ENCODE peak calls at places on chromosomes 16 and 17, in ten cellular contexts. One of them, this sample, is unnamed.

GRCh38 chr16:21167929-21168602 is 9.6 kb downstream of the LDAF1 start:
- DNase-seq in upper lobe of right lung: no peak
- DNase-seq in endothelial cell of umbilical vein: no peak
- DNase-seq in endodermal cell: no peak
- DNase-seq in K562: no peak
- DNase-seq in lung: no peak
- DNase-seq in cardiac muscle cell: no peak
- DNase-seq in colonic mucosa: no peak
- DNase-seq in fibroblast of lung: no peak
- DNase-seq in heart left ventricle: no peak
- DNase-seq in this sample: no peak

GRCh38 chr16:89366561-89367537 is 123.5 kb downstream of the ANKRD11 start:
- DNase-seq in upper lobe of right lung: peak; percentile 45
- DNase-seq in endothelial cell of umbilical vein: no peak
- DNase-seq in endodermal cell: no peak
- DNase-seq in K562: no peak
- DNase-seq in lung: no peak
- DNase-seq in cardiac muscle cell: no peak
- DNase-seq in colonic mucosa: no peak
- DNase-seq in fibroblast of lung: no peak
- DNase-seq in heart left ventricle: no peak
- DNase-seq in this sample: no peak

GRCh38 chr16:28321700-28322411 is 29.5 kb downstream of the SBK1 start:
- DNase-seq in upper lobe of right lung: no peak
- DNase-seq in endothelial cell of umbilical vein: peak; percentile 15
- DNase-seq in endodermal cell: peak; percentile 91
- DNase-seq in K562: peak; percentile 58
- DNase-seq in lung: no peak
- DNase-seq in cardiac muscle cell: peak; percentile 31
- DNase-seq in colonic mucosa: peak; percentile 32
- DNase-seq in fibroblast of lung: peak; percentile 15
- DNase-seq in heart left ventricle: no peak
- DNase-seq in this sample: peak; percentile 67

GRCh38 chr17:32016231-32016630 is 9.0 kb downstream of the LRRC37B start:
- DNase-seq in upper lobe of right lung: no peak
- DNase-seq in endothelial cell of umbilical vein: no peak
- DNase-seq in endodermal cell: no peak
- DNase-seq in K562: no peak
- DNase-seq in lung: no peak
- DNase-seq in cardiac muscle cell: no peak
- DNase-seq in colonic mucosa: no peak
- DNase-seq in fibroblast of lung: no peak
- DNase-seq in heart left ventricle: no peak
- DNase-seq in this sample: no peak

GRCh38 chr16:70691223-70692129 is 5.6 kb upstream of the MTSS2 start:
- DNase-seq in upper lobe of right lung: no peak
- DNase-seq in endothelial cell of umbilical vein: peak; percentile 54
- DNase-seq in endodermal cell: no peak
- DNase-seq in K562: no peak
- DNase-seq in lung: no peak
- DNase-seq in cardiac muscle cell: peak; percentile 55
- DNase-seq in colonic mucosa: peak; percentile 58
- DNase-seq in fibroblast of lung: peak; percentile 100
- DNase-seq in heart left ventricle: peak; percentile 89
- DNase-seq in this sample: no peak

GRCh38 chr16:86048882-86049585 is 150.1 kb downstream of the IRF8 start:
- DNase-seq in upper lobe of right lung: peak; percentile 41
- DNase-seq in endothelial cell of umbilical vein: no peak
- DNase-seq in endodermal cell: peak; percentile 70
- DNase-seq in K562: peak; percentile 38
- DNase-seq in lung: no peak
- DNase-seq in cardiac muscle cell: no peak
- DNase-seq in colonic mucosa: no peak
- DNase-seq in fibroblast of lung: no peak
- DNase-seq in heart left ventricle: no peak
- DNase-seq in this sample: peak; percentile 29

GRCh38 chr16:85557083-85557975 is 55.8 kb upstream of the GSE1 start:
- DNase-seq in upper lobe of right lung: peak; percentile 80
- DNase-seq in endothelial cell of umbilical vein: no peak
- DNase-seq in endodermal cell: peak; percentile 77
- DNase-seq in K562: peak; percentile 71
- DNase-seq in lung: no peak
- DNase-seq in cardiac muscle cell: no peak
- DNase-seq in colonic mucosa: peak; percentile 79
- DNase-seq in fibroblast of lung: no peak
- DNase-seq in heart left ventricle: peak; percentile 19
- DNase-seq in this sample: no peak

GRCh38 chr17:48551206-48551597 is 6.3 kb upstream of the HOXB2 start:
- DNase-seq in upper lobe of right lung: peak; percentile 25
- DNase-seq in endothelial cell of umbilical vein: no peak
- DNase-seq in endodermal cell: no peak
- DNase-seq in K562: no peak
- DNase-seq in lung: no peak
- DNase-seq in cardiac muscle cell: no peak
- DNase-seq in colonic mucosa: no peak
- DNase-seq in fibroblast of lung: peak; percentile 60
- DNase-seq in heart left ventricle: no peak
- DNase-seq in this sample: no peak

GRCh38 chr17:79439493-79439892 is 171.4 kb downstream of the RBFOX3 start:
- DNase-seq in upper lobe of right lung: no peak
- DNase-seq in endothelial cell of umbilical vein: no peak
- DNase-seq in endodermal cell: no peak
- DNase-seq in K562: no peak
- DNase-seq in lung: no peak
- DNase-seq in cardiac muscle cell: no peak
- DNase-seq in colonic mucosa: no peak
- DNase-seq in fibroblast of lung: no peak
- DNase-seq in heart left ventricle: no peak
- DNase-seq in this sample: no peak

GRCh38 chr17:79435962-79436361 is 174.9 kb downstream of the RBFOX3 start:
- DNase-seq in upper lobe of right lung: no peak
- DNase-seq in endothelial cell of umbilical vein: no peak
- DNase-seq in endodermal cell: no peak
- DNase-seq in K562: no peak
- DNase-seq in lung: no peak
- DNase-seq in cardiac muscle cell: no peak
- DNase-seq in colonic mucosa: no peak
- DNase-seq in fibroblast of lung: no peak
- DNase-seq in heart left ventricle: no peak
- DNase-seq in this sample: no peak

GRCh38 chr17:79438936-79439335 is 171.9 kb downstream of the RBFOX3 start:
- DNase-seq in upper lobe of right lung: no peak
- DNase-seq in endothelial cell of umbilical vein: no peak
- DNase-seq in endodermal cell: no peak
- DNase-seq in K562: no peak
- DNase-seq in lung: no peak
- DNase-seq in cardiac muscle cell: no peak
- DNase-seq in colonic mucosa: no peak
- DNase-seq in fibroblast of lung: no peak
- DNase-seq in heart left ventricle: no peak
- DNase-seq in this sample: no peak

GRCh38 chr17:79437081-79437480 is 173.8 kb downstream of the RBFOX3 start:
- DNase-seq in upper lobe of right lung: no peak
- DNase-seq in endothelial cell of umbilical vein: no peak
- DNase-seq in endodermal cell: no peak
- DNase-seq in K562: no peak
- DNase-seq in lung: no peak
- DNase-seq in cardiac muscle cell: no peak
- DNase-seq in colonic mucosa: no peak
- DNase-seq in fibroblast of lung: no peak
- DNase-seq in heart left ventricle: no peak
- DNase-seq in this sample: no peak

GRCh38 chr17:79438045-79438444 is 172.8 kb downstream of the RBFOX3 start:
- DNase-seq in upper lobe of right lung: no peak
- DNase-seq in endothelial cell of umbilical vein: no peak
- DNase-seq in endodermal cell: peak; percentile 73
- DNase-seq in K562: no peak
- DNase-seq in lung: no peak
- DNase-seq in cardiac muscle cell: peak; percentile 50
- DNase-seq in colonic mucosa: no peak
- DNase-seq in fibroblast of lung: no peak
- DNase-seq in heart left ventricle: no peak
- DNase-seq in this sample: no peak
- H3K4me1 ChIP-seq in upper lobe of right lung: no peaks in the 10 kb centered on the region
- H3K4me1 ChIP-seq in endothelial cell of umbilical vein: no peaks in the 10 kb centered on the region
- H3K4me1 ChIP-seq in endodermal cell: no peaks in the 10 kb centered on the region
- H3K4me1 ChIP-seq in K562: peaks cover 3% of the 10 kb centered on the region
- H3K4me1 ChIP-seq in lung: no peaks in the 10 kb centered on the region
- H3K4me1 ChIP-seq in cardiac muscle cell: no peaks in the 10 kb centered on the region
- H3K4me1 ChIP-seq in colonic mucosa: no peaks in the 10 kb centered on the region
- H3K4me1 ChIP-seq in fibroblast of lung: no peaks in the 10 kb centered on the region
- H3K4me1 ChIP-seq in heart left ventricle: no peaks in the 10 kb centered on the region
- H3K4me1 ChIP-seq in this sample: no peaks in the 10 kb centered on the region

DNA sequence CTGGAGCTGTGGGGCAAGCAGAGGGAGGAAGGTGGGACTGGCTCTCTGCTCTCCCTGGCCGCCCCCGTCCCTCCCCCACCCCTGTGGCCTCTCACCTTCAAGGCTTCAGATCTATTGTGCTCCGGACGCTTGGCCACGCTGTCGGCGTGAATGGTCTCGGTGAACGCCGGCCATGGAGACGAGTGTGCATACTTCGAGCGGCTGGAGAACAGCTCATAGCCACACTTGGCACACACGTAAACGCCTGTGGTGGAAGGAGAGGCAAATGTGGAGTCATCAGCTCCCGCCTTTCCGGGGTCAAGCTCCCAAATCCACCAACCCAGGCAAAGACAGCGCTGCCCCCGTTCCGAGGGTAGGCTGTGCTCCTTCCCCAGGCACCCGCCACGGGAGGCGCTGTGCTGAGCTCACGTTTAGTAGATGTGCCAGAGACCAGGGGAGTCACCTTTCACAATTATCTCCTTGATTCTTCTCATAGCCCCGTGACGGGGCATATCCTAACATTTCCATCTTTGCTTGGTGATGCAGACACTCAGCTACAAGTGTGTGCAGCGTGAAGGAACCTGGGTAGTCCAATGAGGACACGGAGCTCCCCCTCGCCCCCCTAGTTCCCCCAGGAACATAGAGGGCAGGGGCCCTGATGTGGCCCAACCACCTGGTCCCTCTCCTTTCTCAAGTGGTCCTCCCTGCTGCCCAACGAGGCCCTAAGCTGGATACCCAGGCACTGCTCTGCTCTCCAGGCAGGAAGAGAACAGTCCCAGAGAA is 1.7 kb downstream of the MSRB1 start:
- DNase-seq in upper lobe of right lung: no peak
- DNase-seq in endothelial cell of umbilical vein: no peak
- DNase-seq in endodermal cell: peak; percentile 89
- DNase-seq in K562: peak; percentile 66
- DNase-seq in lung: no peak
- DNase-seq in cardiac muscle cell: no peak
- DNase-seq in colonic mucosa: peak; percentile 46
- DNase-seq in fibroblast of lung: peak; percentile 33
- DNase-seq in heart left ventricle: no peak
- DNase-seq in this sample: no peak
- H3K4me3 ChIP-seq in upper lobe of right lung: peak overlapping the region; percentile 68
- H3K4me3 ChIP-seq in endothelial cell of umbilical vein: no peak overlapping the region
- H3K4me3 ChIP-seq in endodermal cell: no peak overlapping the region
- H3K4me3 ChIP-seq in K562: peak overlapping the region; percentile 78
- H3K4me3 ChIP-seq in lung: no peak overlapping the region
- H3K4me3 ChIP-seq in cardiac muscle cell: no peak overlapping the region
- H3K4me3 ChIP-seq in colonic mucosa: no peak overlapping the region
- H3K4me3 ChIP-seq in fibroblast of lung: no peak overlapping the region
- H3K4me3 ChIP-seq in heart left ventricle: no peak overlapping the region
- H3K4me3 ChIP-seq in this sample: no peak overlapping the region

GRCh38 chr17:41992576-41992975 is 24.7 kb downstream of the DNAJC7 start:
- DNase-seq in upper lobe of right lung: no peak
- DNase-seq in endothelial cell of umbilical vein: no peak
- DNase-seq in endodermal cell: no peak
- DNase-seq in K562: no peak
- DNase-seq in lung: no peak
- DNase-seq in cardiac muscle cell: no peak
- DNase-seq in colonic mucosa: no peak
- DNase-seq in fibroblast of lung: no peak
- DNase-seq in heart left ventricle: no peak
- DNase-seq in this sample: no peak

GRCh38 chr17:41988418-41988817 is 21.8 kb downstream of the CNP start:
- DNase-seq in upper lobe of right lung: no peak
- DNase-seq in endothelial cell of umbilical vein: no peak
- DNase-seq in endodermal cell: no peak
- DNase-seq in K562: no peak
- DNase-seq in lung: no peak
- DNase-seq in cardiac muscle cell: no peak
- DNase-seq in colonic mucosa: no peak
- DNase-seq in fibroblast of lung: no peak
- DNase-seq in heart left ventricle: no peak
- DNase-seq in this sample: no peak

GRCh38 chr17:41987642-41988041 is 21.0 kb downstream of the CNP start:
- DNase-seq in upper lobe of right lung: no peak
- DNase-seq in endothelial cell of umbilical vein: no peak
- DNase-seq in endodermal cell: no peak
- DNase-seq in K562: no peak
- DNase-seq in lung: no peak
- DNase-seq in cardiac muscle cell: no peak
- DNase-seq in colonic mucosa: no peak
- DNase-seq in fibroblast of lung: no peak
- DNase-seq in heart left ventricle: no peak
- DNase-seq in this sample: no peak

GRCh38 chr17:41986634-41987033 is 20.0 kb downstream of the CNP start:
- DNase-seq in upper lobe of right lung: no peak
- DNase-seq in endothelial cell of umbilical vein: no peak
- DNase-seq in endodermal cell: no peak
- DNase-seq in K562: no peak
- DNase-seq in lung: no peak
- DNase-seq in cardiac muscle cell: no peak
- DNase-seq in colonic mucosa: no peak
- DNase-seq in fibroblast of lung: no peak
- DNase-seq in heart left ventricle: no peak
- DNase-seq in this sample: no peak

GRCh38 chr17:41989702-41990419 is 23.3 kb downstream of the CNP start:
- DNase-seq in upper lobe of right lung: no peak
- DNase-seq in endothelial cell of umbilical vein: no peak
- DNase-seq in endodermal cell: no peak
- DNase-seq in K562: no peak
- DNase-seq in lung: no peak
- DNase-seq in cardiac muscle cell: no peak
- DNase-seq in colonic mucosa: peak; percentile 56
- DNase-seq in fibroblast of lung: no peak
- DNase-seq in heart left ventricle: no peak
- DNase-seq in this sample: no peak
- H3K36me3 ChIP-seq in upper lobe of right lung: peaks cover 100% of the 10 kb centered on the region
- H3K36me3 ChIP-seq in endothelial cell of umbilical vein: peaks cover 28% of the 10 kb centered on the region
- H3K36me3 ChIP-seq in endodermal cell: peaks cover 91% of the 10 kb centered on the region
- H3K36me3 ChIP-seq in K562: peaks cover 95% of the 10 kb centered on the region
- H3K36me3 ChIP-seq in lung: peaks cover 40% of the 10 kb centered on the region
- H3K36me3 ChIP-seq in cardiac muscle cell: peaks cover 72% of the 10 kb centered on the region
- H3K36me3 ChIP-seq in colonic mucosa: peaks cover 26% of the 10 kb centered on the region
- H3K36me3 ChIP-seq in fibroblast of lung: peaks cover 9% of the 10 kb centered on the region
- H3K36me3 ChIP-seq in heart left ventricle: peaks cover 100% of the 10 kb centered on the region
- H3K36me3 ChIP-seq in this sample: peaks cover 82% of the 10 kb centered on the region

GRCh38 chr16:64085291-64085690 is 1036.6 kb downstream of the CDH11 start:
- DNase-seq in upper lobe of right lung: no peak
- DNase-seq in endothelial cell of umbilical vein: no peak
- DNase-seq in endodermal cell: no peak
- DNase-seq in K562: no peak
- DNase-seq in lung: no peak
- DNase-seq in cardiac muscle cell: no peak
- DNase-seq in colonic mucosa: no peak
- DNase-seq in fibroblast of lung: no peak
- DNase-seq in heart left ventricle: no peak
- DNase-seq in this sample: no peak

GRCh38 chr16:64090327-64090726 is 1031.5 kb downstream of the CDH11 start:
- DNase-seq in upper lobe of right lung: no peak
- DNase-seq in endothelial cell of umbilical vein: no peak
- DNase-seq in endodermal cell: no peak
- DNase-seq in K562: no peak
- DNase-seq in lung: no peak
- DNase-seq in cardiac muscle cell: no peak
- DNase-seq in colonic mucosa: no peak
- DNase-seq in fibroblast of lung: no peak
- DNase-seq in heart left ventricle: no peak
- DNase-seq in this sample: no peak

GRCh38 chr16:64092284-64092683 is 1029.6 kb downstream of the CDH11 start:
- DNase-seq in upper lobe of right lung: no peak
- DNase-seq in endothelial cell of umbilical vein: no peak
- DNase-seq in endodermal cell: no peak
- DNase-seq in K562: no peak
- DNase-seq in lung: no peak
- DNase-seq in cardiac muscle cell: no peak
- DNase-seq in colonic mucosa: no peak
- DNase-seq in fibroblast of lung: peak; percentile 34
- DNase-seq in heart left ventricle: no peak
- DNase-seq in this sample: no peak

GRCh38 chr16:64089697-64090096 is 1032.2 kb downstream of the CDH11 start:
- DNase-seq in upper lobe of right lung: no peak
- DNase-seq in endothelial cell of umbilical vein: peak; percentile 55
- DNase-seq in endodermal cell: peak; percentile 59
- DNase-seq in K562: no peak
- DNase-seq in lung: no peak
- DNase-seq in cardiac muscle cell: peak; percentile 60
- DNase-seq in colonic mucosa: no peak
- DNase-seq in fibroblast of lung: peak; percentile 36
- DNase-seq in heart left ventricle: no peak
- DNase-seq in this sample: peak; percentile 16

GRCh38 chr16:64088838-64089237 is 1033.0 kb downstream of the CDH11 start:
- DNase-seq in upper lobe of right lung: no peak
- DNase-seq in endothelial cell of umbilical vein: no peak
- DNase-seq in endodermal cell: no peak
- DNase-seq in K562: no peak
- DNase-seq in lung: no peak
- DNase-seq in cardiac muscle cell: no peak
- DNase-seq in colonic mucosa: no peak
- DNase-seq in fibroblast of lung: no peak
- DNase-seq in heart left ventricle: no peak
- DNase-seq in this sample: no peak
- H3K4me1 ChIP-seq in upper lobe of right lung: no peaks in the 10 kb centered on the region
- H3K4me1 ChIP-seq in endothelial cell of umbilical vein: no peaks in the 10 kb centered on the region
- H3K4me1 ChIP-seq in endodermal cell: no peaks in the 10 kb centered on the region
- H3K4me1 ChIP-seq in K562: no peaks in the 10 kb centered on the region
- H3K4me1 ChIP-seq in lung: no peaks in the 10 kb centered on the region
- H3K4me1 ChIP-seq in cardiac muscle cell: peaks cover 5% of the 10 kb centered on the region
- H3K4me1 ChIP-seq in colonic mucosa: no peaks in the 10 kb centered on the region
- H3K4me1 ChIP-seq in fibroblast of lung: no peaks in the 10 kb centered on the region
- H3K4me1 ChIP-seq in heart left ventricle: no peaks in the 10 kb centered on the region
- H3K4me1 ChIP-seq in this sample: no peaks in the 10 kb centered on the region

This sample was measured in HAP-1.